ENCODE peak calls at places on chromosome 17, in five cellular contexts. L is DND-41; N is GM23248; R is CD4-positive, CD25-positive, alpha-beta regulatory T cell; U is left ventricle myocardium inferior. T is an unnamed sample.

GRCh38 chr17:35640977-35641526 is 53.9 kb downstream of the AP2B1 start:
- DNase-seq in N (no peak), R (no peak), U (no peak), L (no peak), T (no peak)

GRCh38 chr17:19000531-19001011 is 4.0 kb downstream of the FAM83G start:
- DNase-seq in L (no peak), R (no peak), N (peak; percentile 55), U (no peak), T (no peak)

GRCh38 chr17:36931096-36931696 is 6.1 kb upstream of the LHX1 start:
- DNase-seq in R (no peak), U (no peak), N (no peak), L (no peak), T (no peak)

GRCh38 chr17:58247511-58248363 is 9.4 kb downstream of the LPO start:
- DNase-seq in U (no peak), L (no peak), N (no peak), R (peak; percentile 12), T (no peak)

GRCh38 chr17:51056813-51057510 is 63.7 kb downstream of the SPAG9 start:
- DNase-seq in R (peak; percentile 77), L (peak; percentile 34), N (peak; percentile 92), U (no peak), T (no peak)

GRCh38 chr17:49703557-49704277 is 4.0 kb downstream of the SLC35B1 start:
- DNase-seq in N (peak; percentile 73), U (no peak), R (peak; percentile 41), L (peak; percentile 24), T (no peak)

GRCh38 chr17:42055496-42055895 is 5.1 kb upstream of the C17orf113 start:
- DNase-seq in L (no peak), N (peak; percentile 64), R (no peak), U (no peak), T (no peak)

GRCh38 chr17:50583636-50584035 is 23.1 kb downstream of the CACNA1G start:
- DNase-seq in N (no peak), U (peak; percentile 58), L (no peak), R (no peak), T (no peak)

GRCh38 chr17:47713980-47714689 is 18.9 kb upstream of the TBX21 start:
- DNase-seq in U (no peak), L (no peak), N (no peak), R (no peak), T (no peak)

GRCh38 chr17:6456914-6457687 is 12.8 kb downstream of the PIMREG start:
- DNase-seq in U (peak; percentile 29), R (no peak), L (no peak), N (peak; percentile 87), T (no peak)

GRCh38 chr17:77772461-77772897 is 186.0 kb upstream of the TNRC6C start:
- DNase-seq in L (peak; percentile 28), U (peak; percentile 63), R (peak; percentile 54), N (peak; percentile 40), T (peak; percentile 49)

GRCh38 chr17:58316260-58316960 is 12.2 kb downstream of the TSPOAP1 start:
- DNase-seq in R (no peak), U (no peak), L (peak; percentile 4), N (no peak), T (no peak)

GRCh38 chr17:78422267-78422605 is 43.8 kb downstream of the PGS1 start:
- DNase-seq in N (no peak), R (no peak), U (no peak), L (no peak), T (no peak)

GRCh38 chr17:42901535-42902229 is 1.1 kb downstream of the G6PC1 start:
- DNase-seq in U (no peak), N (no peak), R (no peak), L (no peak), T (no peak)

GRCh38 chr17:68399638-68400403 is 57.5 kb downstream of the WIPI1 start:
- DNase-seq in R (peak; percentile 35), U (no peak), N (peak; percentile 97), L (peak; percentile 49), T (no peak)

GRCh38 chr17:46099865-46100264 is 93.4 kb downstream of the KANSL1 start:
- DNase-seq in U (no peak), N (no peak), L (no peak), R (no peak), T (no peak)

GRCh38 chr17:42422958-42423712 is at the start of gene CAVIN1:
- DNase-seq in U (peak; percentile 100), R (no peak), L (no peak), N (peak; percentile 99), T (no peak)

GRCh38 chr17:68627956-68628355 is 26.8 kb upstream of the FAM20A start:
- DNase-seq in L (no peak), N (peak; percentile 3), U (no peak), R (no peak), T (no peak)

GRCh38 chr17:52419256-52419655 is 260.7 kb upstream of the CA10 start:
- DNase-seq in N (no peak), L (no peak), R (no peak), U (no peak), T (no peak)

GRCh38 chr17:4509923-4510614 is 11.4 kb downstream of the SPNS2 start:
- DNase-seq in L (no peak), N (no peak), U (peak; percentile 48), R (no peak), T (no peak)

GRCh38 chr17:81514735-81515529 is 2.3 kb upstream of the ACTG1 start:
- DNase-seq in N (peak; percentile 88), R (peak; percentile 89), L (peak; percentile 78), U (peak; percentile 88), T (peak; percentile 70)

GRCh38 chr17:56884483-56885144 is 29.2 kb downstream of the TRIM25 start:
- DNase-seq in U (no peak), R (no peak), N (no peak), L (no peak), T (no peak)

GRCh38 chr17:63498621-63499195 is 21.8 kb downstream of the ACE start:
- DNase-seq in U (no peak), L (no peak), N (peak; percentile 63), R (no peak), T (no peak)

GRCh38 chr17:10033982-10034381 is 128.9 kb upstream of the RCVRN start:
- DNase-seq in N (peak; percentile 17), R (no peak), L (no peak), U (no peak), T (no peak)

GRCh38 chr17:78979780-78980623 is at the start of gene LGALS3BP:
- DNase-seq in U (peak; percentile 77), R (peak; percentile 71), L (peak; percentile 81), N (peak; percentile 39), T (no peak)

GRCh38 chr17:57724038-57724728 is 20.9 kb downstream of the CCDC182 start:
- DNase-seq in N (no peak), L (no peak), R (no peak), U (no peak), T (no peak)

GRCh38 chr17:32523017-32523680 is 36.4 kb downstream of the CDK5R1 start:
- DNase-seq in L (no peak), N (no peak), U (no peak), R (peak; percentile 78), T (no peak)

GRCh38 chr17:78882546-78883089 is 20.4 kb downstream of the CEP295NL start:
- DNase-seq in N (peak; percentile 51), U (no peak), L (no peak), R (no peak), T (no peak)

GRCh38 chr17:59545942-59546341 is 19.5 kb upstream of the DHX40 start:
- DNase-seq in N (no peak), L (no peak), R (no peak), U (no peak), T (no peak)

GRCh38 chr17:32483451-32484019 is 3.3 kb upstream of the CDK5R1 start:
- DNase-seq in N (peak; percentile 80), R (peak; percentile 57), U (peak; percentile 84), L (peak; percentile 42), T (no peak)

GRCh38 chr17:81712468-81713003 is 452 bp downstream of the SLC25A10 start:
- DNase-seq in L (peak; percentile 39), N (peak; percentile 71), U (no peak), R (peak; percentile 18), T (no peak)

GRCh38 chr17:78659546-78659945 is 82.3 kb upstream of the DNAH17 start:
- DNase-seq in N (no peak), L (no peak), U (no peak), R (no peak), T (no peak)

GRCh38 chr17:54404259-54404658 is 496.4 kb upstream of the TOM1L1 start:
- DNase-seq in L (no peak), R (no peak), U (no peak), N (no peak), T (no peak)
- H3K9me3 ChIP-seq in L (no peaks in the 10 kb centered on the region), R (no peaks in the 10 kb centered on the region), U (no peaks in the 10 kb centered on the region), N (no peaks in the 10 kb centered on the region), T (no peaks in the 10 kb centered on the region)

DNA sequence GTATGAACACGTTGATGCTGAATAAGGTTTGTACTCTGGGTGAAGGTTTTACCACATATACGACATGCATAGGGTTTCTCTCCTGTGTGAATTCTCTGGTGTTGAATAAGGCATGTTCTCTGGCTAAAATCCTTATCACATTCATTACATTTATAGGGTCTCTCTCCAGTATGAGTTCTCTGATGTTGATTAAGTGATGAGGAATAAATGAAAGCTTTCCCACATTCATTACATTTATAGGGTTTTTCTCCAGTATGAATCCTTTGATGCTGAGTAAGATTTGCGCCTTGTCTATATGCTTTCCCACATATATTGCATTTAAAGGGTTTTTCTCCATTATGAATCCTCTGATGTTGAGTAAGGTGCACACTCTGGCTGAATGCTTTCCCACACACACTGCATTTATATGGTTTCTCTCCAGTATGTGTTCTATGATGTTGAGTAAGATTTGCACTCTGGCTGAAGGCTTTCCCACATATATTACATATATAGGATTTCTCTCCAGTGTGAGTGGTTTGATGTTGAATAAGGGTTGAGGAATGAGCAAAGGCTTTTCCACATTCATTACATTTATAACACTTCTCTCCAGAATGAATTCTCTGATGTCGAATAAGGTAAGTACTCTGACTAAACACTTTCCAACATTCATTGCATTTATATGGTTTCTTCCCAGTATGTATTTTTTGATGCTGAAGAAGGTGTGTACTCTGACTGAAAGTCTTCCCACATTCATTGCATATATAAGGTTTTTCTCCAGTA is 16.9 kb downstream of the ZNF287 start:
- DNase-seq in L (no peak), R (no peak), U (no peak), N (no peak), T (no peak)
- H3K9me3 ChIP-seq in L (peaks cover 73% of the 10 kb centered on the region), R (peaks cover 89% of the 10 kb centered on the region), U (peaks cover 100% of the 10 kb centered on the region), N (peaks cover 25% of the 10 kb centered on the region), T (peaks cover 51% of the 10 kb centered on the region)

GRCh38 chr17:72119280-72119962 is 1.4 kb upstream of the SOX9 start:
- DNase-seq in N (no peak), R (no peak), L (no peak), U (no peak), T (no peak)
- H3K9me3 ChIP-seq in N (no peaks in the 10 kb centered on the region), R (no peaks in the 10 kb centered on the region), L (no peaks in the 10 kb centered on the region), U (no peaks in the 10 kb centered on the region), T (no peaks in the 10 kb centered on the region)

GRCh38 chr17:22303865-22304264 is 611.5 kb downstream of the KCNJ18 start:
- DNase-seq in N (no peak), R (no peak), U (no peak), L (no peak), T (no peak)

GRCh38 chr17:22301353-22301745 is 609.0 kb downstream of the KCNJ18 start:
- DNase-seq in N (no peak), R (no peak), L (no peak), U (no peak), T (no peak)

GRCh38 chr17:22300731-22301352 is 608.5 kb downstream of the KCNJ18 start:
- DNase-seq in N (no peak), U (no peak), R (no peak), L (no peak), T (no peak)

GRCh38 chr17:22304667-22305303 is 612.5 kb downstream of the KCNJ18 start:
- DNase-seq in L (no peak), N (no peak), U (no peak), R (no peak), T (no peak)

GRCh38 chr17:22303096-22303495 is 610.8 kb downstream of the KCNJ18 start:
- DNase-seq in R (no peak), U (no peak), N (no peak), L (no peak), T (no peak)
- H3K9me3 ChIP-seq in R (peaks cover 2% of the 10 kb centered on the region), U (peaks cover 5% of the 10 kb centered on the region), N (no peaks in the 10 kb centered on the region), L (peaks cover 38% of the 10 kb centered on the region), T (no peaks in the 10 kb centered on the region)

T was measured in T-helper 17 cell.